ENCODE peak calls at places on chromosomes 3 and 15, in four cellular contexts. C is endodermal cell, B is HFFc6, Y is heart right ventricle. H is an unnamed sample.

GRCh38 chr15:72474466-72474911 is 359 bp downstream of the ARIH1 start:
- DNase-seq in C (no peak), B (no peak), Y (no peak), H (no peak)

GRCh38 chr3:68256635-68257034 is 602.2 kb upstream of the SUCLG2 start:
- DNase-seq in C (peak), B (no peak), Y (no peak), H (no peak)

GRCh38 chr3:130850044-130850797 is 43.7 kb upstream of the ATP2C1 start:
- DNase-seq in C (no peak), B (no peak), Y (peak), H (no peak)

GRCh38 chr3:44468572-44469520 is 8.6 kb downstream of the ZNF445 start:
- DNase-seq in C (peak), B (no peak), Y (no peak), H (no peak)

GRCh38 chr3:194782767-194783404 is 97.2 kb downstream of the FAM43A start:
- DNase-seq in C (peak), B (peak), Y (no peak), H (no peak)

GRCh38 chr3:32886296-32886695 is 65.1 kb upstream of the CCR4 start:
- DNase-seq in C (no peak), B (no peak), Y (no peak), H (no peak)

GRCh38 chr15:72197460-72198409 is at the start of gene GRAMD2A:
- DNase-seq in C (peak), B (no peak), Y (no peak), H (no peak)

GRCh38 chr3:108548304-108548703 is 37.9 kb upstream of the MYH15 start:
- DNase-seq in C (no peak), B (peak), Y (no peak), H (no peak)

GRCh38 chr15:45326776-45327175 is 51.6 kb downstream of the GATM start:
- DNase-seq in C (no peak), B (no peak), Y (no peak), H (peak)

DNA sequence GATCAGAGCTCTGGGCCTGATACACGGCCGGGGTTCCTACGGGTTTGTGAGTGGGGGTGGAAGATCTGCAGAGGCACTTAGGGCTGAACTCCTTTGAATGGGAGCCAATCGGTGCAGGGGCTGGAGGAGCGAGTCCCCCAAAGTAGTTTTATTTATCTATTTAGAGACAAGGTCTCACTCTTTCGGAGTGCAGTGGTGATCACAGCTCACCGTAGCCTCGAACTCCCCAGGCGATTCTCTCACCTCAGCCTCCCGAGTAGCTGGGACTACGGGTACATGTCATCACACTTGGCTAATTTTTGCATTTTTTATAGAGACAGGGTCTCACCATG is 1.6 kb upstream of the CELSR3 start:
- DNase-seq in C (no peak), B (no peak), Y (no peak), H (no peak)
- TF ChIP-seq CTCF in C (peak), B (peak), Y (no peak), H (peak)

DNA sequence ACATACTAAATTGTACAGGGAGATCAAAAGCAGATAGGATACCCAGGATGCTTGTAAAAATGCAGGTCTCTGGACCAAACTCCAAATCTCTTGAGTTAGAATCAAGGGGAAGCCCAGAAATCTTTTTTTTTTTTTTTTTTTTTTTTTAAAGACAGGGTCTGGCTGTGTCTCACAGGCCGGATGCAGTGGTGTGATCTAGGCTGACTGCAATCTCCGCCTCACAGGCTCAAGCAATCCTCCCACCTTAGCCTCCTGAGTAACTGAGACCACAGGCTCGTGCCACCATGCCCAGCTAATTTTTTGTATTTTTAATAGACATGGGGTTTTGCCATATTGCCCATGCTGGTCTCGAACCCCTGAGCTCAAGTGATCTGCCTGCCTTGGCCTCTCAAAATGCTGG is 373.5 kb downstream of the SHQ1 start:
- DNase-seq in C (no peak), B (no peak), Y (no peak), H (no peak)
- TF ChIP-seq CTCF in C (no peak), B (no peak), Y (no peak), H (no peak)

GRCh38 chr15:51382787-51383186 is 41.3 kb downstream of the GLDN start:
- DNase-seq in C (peak), B (peak), Y (no peak), H (peak)
- TF ChIP-seq CTCF in C (peak), B (peak), Y (peak), H (peak)

GRCh38 chr15:54282228-54282836 is 304.1 kb downstream of the UNC13C start:
- DNase-seq in C (peak), B (no peak), Y (no peak), H (no peak)
- TF ChIP-seq CTCF in C (peak), B (no peak), Y (no peak), H (no peak)

GRCh38 chr3:17195856-17196604 is 311.3 kb downstream of the PLCL2 start:
- DNase-seq in C (no peak), B (no peak), Y (no peak), H (no peak)
- TF ChIP-seq CTCF in C (peak), B (peak), Y (peak), H (no peak)

GRCh38 chr3:196284396-196284795 is 3.1 kb downstream of the PCYT1A start:
- DNase-seq in C (no peak), B (no peak), Y (no peak), H (no peak)

GRCh38 chr3:196281962-196282361 is 5.6 kb downstream of the PCYT1A start:
- DNase-seq in C (no peak), B (no peak), Y (no peak), H (no peak)

GRCh38 chr3:196287405-196288140 is at the start of gene PCYT1A:
- DNase-seq in C (peak), B (peak), Y (peak), H (peak)

GRCh38 chr3:196288141-196288460 is 575 bp upstream of the PCYT1A start:
- DNase-seq in C (no peak), B (no peak), Y (no peak), H (no peak)

GRCh38 chr3:196287066-196287404 is 491 bp downstream of the PCYT1A start:
- DNase-seq in C (no peak), B (peak), Y (peak), H (no peak)
- TF ChIP-seq CTCF in C (no peak), B (no peak), Y (no peak), H (peak)

GRCh38 chr3:55042591-55042990 is 114.7 kb upstream of the LRTM1 start:
- DNase-seq in C (no peak), B (no peak), Y (no peak), H (no peak)
- TF ChIP-seq CTCF in C (peak), B (peak), Y (no peak), H (no peak)